ENCODE peak calls at places on chromosomes 12 and 14, in nine cellular contexts. J, E, T, B, Q, K, L, V and D are unnamed samples.

GRCh38 chr12:130704606-130705005 is 11.5 kb downstream of the RIMBP2 start:
- DNase-seq in Q (no peak), J (no peak), V (no peak), T (no peak), E (no peak), K (no peak), L (no peak), B (no peak), D (no peak)

GRCh38 chr14:31243860-31244259 is 36.3 kb upstream of the HECTD1 start:
- DNase-seq in K (no peak), T (peak; percentile 81), Q (no peak), V (peak; percentile 46), B (no peak), J (no peak), L (no peak), E (no peak), D (no peak)

GRCh38 chr12:131461096-131461495 is 249.8 kb upstream of the SFSWAP start:
- DNase-seq in B (no peak), K (no peak), J (no peak), Q (no peak), V (no peak), L (no peak), T (no peak), E (no peak), D (no peak)

GRCh38 chr14:87805315-87805723 is 187.7 kb downstream of the GALC start:
- DNase-seq in L (no peak), T (no peak), V (no peak), J (peak; percentile 24), E (no peak), Q (peak; percentile 56), K (peak; percentile 33), B (peak; percentile 39), D (peak; percentile 14)

GRCh38 chr12:106248177-106248848 is 493 bp upstream of the CKAP4 start:
- DNase-seq in E (peak; percentile 72), L (no peak), J (no peak), Q (peak; percentile 9), V (peak; percentile 63), T (peak; percentile 75), K (peak; percentile 49), B (peak; percentile 75), D (no peak)

GRCh38 chr12:67877697-67878096 is 111.5 kb upstream of the IFNG-AS1 start:
- DNase-seq in K (no peak), L (no peak), B (no peak), J (no peak), Q (no peak), V (no peak), E (no peak), T (no peak), D (no peak)

GRCh38 chr14:101399737-101400517 is 161.4 kb upstream of the DIO3 start:
- DNase-seq in J (no peak), E (no peak), T (no peak), V (no peak), B (no peak), Q (no peak), K (no peak), L (no peak), D (no peak)

GRCh38 chr12:6700646-6701051 is at the start of gene PIANP:
- DNase-seq in V (no peak), L (no peak), T (no peak), K (peak; percentile 65), B (peak; percentile 56), Q (peak; percentile 54), J (no peak), E (no peak), D (peak; percentile 44)

GRCh38 chr14:57182760-57183503 is 85.8 kb downstream of the EXOC5 start:
- DNase-seq in B (no peak), J (no peak), K (peak; percentile 10), E (peak; percentile 38), V (no peak), Q (no peak), T (no peak), L (no peak), D (no peak)

GRCh38 chr14:55772521-55772920 is 192.5 kb downstream of the KTN1 start:
- DNase-seq in B (no peak), J (no peak), L (no peak), Q (no peak), K (no peak), E (no peak), V (no peak), T (no peak), D (no peak)

GRCh38 chr12:53726946-53727309 is 324 bp downstream of the CALCOCO1 start:
- DNase-seq in B (no peak), Q (no peak), L (no peak), J (no peak), K (no peak), E (peak; percentile 38), V (no peak), T (no peak), D (no peak)

GRCh38 chr14:33357225-33358010 is 418.7 kb downstream of the NPAS3 start:
- DNase-seq in V (no peak), T (no peak), E (no peak), J (no peak), K (no peak), B (no peak), Q (no peak), L (no peak), D (no peak)

GRCh38 chr14:89032086-89032649 is 207.7 kb downstream of the TTC8 start:
- DNase-seq in B (no peak), J (no peak), L (no peak), Q (no peak), E (no peak), T (no peak), V (no peak), K (no peak), D (no peak)

GRCh38 chr12:48183876-48184548 is 568 bp downstream of the CCDC184 start:
- DNase-seq in Q (peak; percentile 25), L (no peak), E (no peak), V (no peak), B (no peak), J (no peak), T (no peak), K (no peak), D (no peak)

GRCh38 chr12:65608319-65608916 is 215.9 kb upstream of the HMGA2 start:
- DNase-seq in Q (no peak), T (no peak), E (peak; percentile 42), K (no peak), J (no peak), V (no peak), L (no peak), B (no peak), D (no peak)

GRCh38 chr12:10497602-10498001 is 8.1 kb upstream of the EIF2S3B start:
- DNase-seq in L (no peak), V (no peak), B (no peak), E (peak; percentile 3), T (no peak), Q (no peak), K (no peak), J (no peak), D (no peak)

GRCh38 chr12:65532744-65533143 is 254.3 kb downstream of the MSRB3 start:
- DNase-seq in J (peak; percentile 65), V (no peak), Q (no peak), T (no peak), B (no peak), K (no peak), L (peak; percentile 48), E (peak; percentile 74), D (no peak)